ENCODE peak calls at places on chromosomes 12 and 14, in four cellular contexts. One of them, this sample, is unnamed.

GRCh38 chr14:69685716-69686115 is 74.3 kb downstream of the SUSD6 start:
- DNase-seq in epithelial cell of esophagus: peak
- DNase-seq in astrocyte of the spinal cord: peak
- DNase-seq in CD4-positive, CD25-positive, alpha-beta regulatory T cell: no peak
- DNase-seq in this sample: no peak

GRCh38 chr14:99427632-99428315 is 52.9 kb downstream of the SETD3 start:
- DNase-seq in CD4-positive, CD25-positive, alpha-beta regulatory T cell: no peak
- DNase-seq in astrocyte of the spinal cord: peak
- DNase-seq in epithelial cell of esophagus: peak
- DNase-seq in this sample: no peak

GRCh38 chr12:65630555-65630954 is 193.7 kb upstream of the HMGA2 start:
- DNase-seq in astrocyte of the spinal cord: no peak
- DNase-seq in epithelial cell of esophagus: no peak
- DNase-seq in CD4-positive, CD25-positive, alpha-beta regulatory T cell: no peak
- DNase-seq in this sample: no peak

GRCh38 chr14:97779140-97779539 is 982.0 kb downstream of the VRK1 start:
- DNase-seq in epithelial cell of esophagus: no peak
- DNase-seq in CD4-positive, CD25-positive, alpha-beta regulatory T cell: no peak
- DNase-seq in astrocyte of the spinal cord: no peak
- DNase-seq in this sample: peak

GRCh38 chr12:75087656-75088055 is 122.0 kb downstream of the KCNC2 start:
- DNase-seq in astrocyte of the spinal cord: no peak
- DNase-seq in epithelial cell of esophagus: peak
- DNase-seq in CD4-positive, CD25-positive, alpha-beta regulatory T cell: no peak
- DNase-seq in this sample: no peak

GRCh38 chr12:17954788-17955187 is 135.2 kb downstream of the RERGL start:
- DNase-seq in epithelial cell of esophagus: no peak
- DNase-seq in astrocyte of the spinal cord: no peak
- DNase-seq in CD4-positive, CD25-positive, alpha-beta regulatory T cell: no peak
- DNase-seq in this sample: no peak

GRCh38 chr12:121533391-121534090 is 47.3 kb downstream of the KDM2B start:
- DNase-seq in astrocyte of the spinal cord: no peak
- DNase-seq in epithelial cell of esophagus: no peak
- DNase-seq in CD4-positive, CD25-positive, alpha-beta regulatory T cell: no peak
- DNase-seq in this sample: no peak

GRCh38 chr14:43313719-43314118 is 1193.4 kb downstream of the FSCB start:
- DNase-seq in CD4-positive, CD25-positive, alpha-beta regulatory T cell: no peak
- DNase-seq in epithelial cell of esophagus: no peak
- DNase-seq in astrocyte of the spinal cord: no peak
- DNase-seq in this sample: no peak

GRCh38 chr12:95116341-95116740 is 42.9 kb upstream of the NR2C1 start:
- DNase-seq in CD4-positive, CD25-positive, alpha-beta regulatory T cell: no peak
- DNase-seq in astrocyte of the spinal cord: no peak
- DNase-seq in epithelial cell of esophagus: no peak
- DNase-seq in this sample: no peak

DNA sequence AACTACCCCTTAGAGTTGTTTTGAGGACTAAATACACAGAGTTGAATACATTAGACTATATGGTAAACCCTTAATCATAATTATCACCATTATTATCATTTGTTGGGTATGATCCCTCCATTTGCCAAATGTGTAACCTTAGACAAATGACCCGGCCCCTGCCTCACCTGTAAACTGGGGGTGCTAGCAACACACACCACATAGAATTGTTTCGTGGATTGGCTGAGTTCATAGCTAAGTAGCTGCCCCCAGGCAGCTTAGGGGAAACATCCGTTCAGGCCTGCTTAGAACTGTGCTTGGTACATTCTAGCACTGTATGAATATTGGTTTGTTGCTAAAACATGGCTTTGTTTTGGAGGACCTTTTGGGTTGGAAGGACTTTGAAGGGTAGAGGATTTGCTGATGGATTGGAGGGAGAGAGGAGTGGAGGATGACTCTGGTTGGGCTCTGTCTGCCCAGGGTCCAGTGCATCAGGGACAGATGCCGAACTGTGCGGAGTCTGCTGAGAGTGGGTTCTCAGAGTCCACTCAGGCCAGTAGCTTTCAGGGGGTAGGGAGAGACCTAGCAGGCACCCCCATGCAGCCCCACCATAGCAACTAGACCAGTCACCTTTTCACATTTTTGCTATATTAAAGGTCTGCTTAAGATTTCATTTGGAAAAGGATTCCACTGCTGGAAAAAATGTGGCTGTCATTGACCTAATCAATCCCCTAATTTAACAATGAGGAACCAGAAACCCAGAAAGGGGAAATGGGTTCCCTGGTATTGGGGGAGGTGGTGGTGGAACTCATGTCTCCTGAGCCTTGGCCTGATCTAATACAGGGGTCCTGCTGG is 2.1 kb downstream of the RIN3 start:
- DNase-seq in epithelial cell of esophagus: no peak
- DNase-seq in astrocyte of the spinal cord: no peak
- DNase-seq in CD4-positive, CD25-positive, alpha-beta regulatory T cell: no peak
- DNase-seq in this sample: no peak
- H3K4me3 ChIP-seq in epithelial cell of esophagus: no peak
- H3K4me3 ChIP-seq in astrocyte of the spinal cord: no peak
- H3K4me3 ChIP-seq in CD4-positive, CD25-positive, alpha-beta regulatory T cell: no peak
- H3K4me3 ChIP-seq in this sample: no peak

GRCh38 chr14:96255501-96256366 is at the start of gene BDKRB1:
- DNase-seq in CD4-positive, CD25-positive, alpha-beta regulatory T cell: no peak
- DNase-seq in astrocyte of the spinal cord: peak
- DNase-seq in epithelial cell of esophagus: peak
- DNase-seq in this sample: no peak

GRCh38 chr14:96256420-96256819 is 410 bp downstream of the BDKRB1 start:
- DNase-seq in CD4-positive, CD25-positive, alpha-beta regulatory T cell: no peak
- DNase-seq in astrocyte of the spinal cord: no peak
- DNase-seq in epithelial cell of esophagus: peak
- DNase-seq in this sample: no peak

GRCh38 chr14:96257900-96258299 is 1.9 kb downstream of the BDKRB1 start:
- DNase-seq in CD4-positive, CD25-positive, alpha-beta regulatory T cell: no peak
- DNase-seq in astrocyte of the spinal cord: no peak
- DNase-seq in epithelial cell of esophagus: no peak
- DNase-seq in this sample: no peak

GRCh38 chr14:96254696-96255095 is 1.3 kb upstream of the BDKRB1 start:
- DNase-seq in epithelial cell of esophagus: no peak
- DNase-seq in CD4-positive, CD25-positive, alpha-beta regulatory T cell: no peak
- DNase-seq in astrocyte of the spinal cord: no peak
- DNase-seq in this sample: no peak

DNA sequence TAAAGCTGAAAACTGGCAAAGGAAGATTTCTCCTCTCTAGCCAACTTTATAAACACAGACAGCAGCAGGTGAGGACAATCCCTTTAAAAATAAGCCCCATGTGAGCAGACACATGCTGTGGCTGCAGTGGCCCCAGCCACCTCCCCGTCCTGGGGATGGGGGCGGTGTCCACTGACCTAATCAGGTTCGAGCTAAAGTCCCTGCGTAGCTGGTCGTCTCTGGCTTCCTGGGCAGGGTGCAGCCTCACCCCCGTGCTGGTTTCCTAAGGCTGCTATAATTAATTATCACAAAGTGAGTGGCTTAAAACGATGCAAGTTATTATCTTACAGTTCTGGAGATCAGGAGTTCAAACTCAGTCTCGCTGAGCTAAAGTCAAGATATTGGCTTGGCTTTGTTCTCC is 1.0 kb downstream of the BDKRB1 start:
- DNase-seq in astrocyte of the spinal cord: no peak
- DNase-seq in CD4-positive, CD25-positive, alpha-beta regulatory T cell: no peak
- DNase-seq in epithelial cell of esophagus: no peak
- DNase-seq in this sample: no peak
- H3K4me3 ChIP-seq in astrocyte of the spinal cord: no peak
- H3K4me3 ChIP-seq in CD4-positive, CD25-positive, alpha-beta regulatory T cell: no peak
- H3K4me3 ChIP-seq in epithelial cell of esophagus: no peak
- H3K4me3 ChIP-seq in this sample: no peak

DNA sequence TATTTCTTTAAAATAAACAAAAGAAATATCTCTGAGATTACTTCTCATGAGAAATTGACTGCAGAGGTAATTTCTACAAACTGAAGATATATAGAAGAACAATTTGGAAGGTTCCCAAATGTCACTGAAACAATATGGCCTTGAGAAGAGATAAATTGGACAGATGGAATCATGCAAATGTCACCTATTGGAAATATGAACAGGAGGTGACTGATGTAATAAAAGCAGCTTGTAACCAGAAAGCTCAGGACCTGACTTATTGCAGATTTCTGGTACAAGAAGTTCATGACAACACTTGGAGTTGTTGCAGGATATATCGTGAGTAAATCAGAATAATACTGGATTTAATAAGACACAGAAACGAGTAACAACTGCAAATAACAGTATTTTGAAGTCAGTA is 93.3 kb upstream of the TRHDE start:
- DNase-seq in CD4-positive, CD25-positive, alpha-beta regulatory T cell: no peak
- DNase-seq in epithelial cell of esophagus: no peak
- DNase-seq in astrocyte of the spinal cord: no peak
- DNase-seq in this sample: no peak
- H3K4me3 ChIP-seq in CD4-positive, CD25-positive, alpha-beta regulatory T cell: no peak
- H3K4me3 ChIP-seq in epithelial cell of esophagus: no peak
- H3K4me3 ChIP-seq in astrocyte of the spinal cord: no peak
- H3K4me3 ChIP-seq in this sample: no peak

GRCh38 chr12:99154264-99154982 is 493.1 kb upstream of the GARIN6 start:
- DNase-seq in epithelial cell of esophagus: no peak
- DNase-seq in astrocyte of the spinal cord: peak
- DNase-seq in CD4-positive, CD25-positive, alpha-beta regulatory T cell: no peak
- DNase-seq in this sample: no peak
- H3K4me3 ChIP-seq in epithelial cell of esophagus: no peak
- H3K4me3 ChIP-seq in astrocyte of the spinal cord: no peak
- H3K4me3 ChIP-seq in CD4-positive, CD25-positive, alpha-beta regulatory T cell: no peak
- H3K4me3 ChIP-seq in this sample: no peak

GRCh38 chr14:95494456-95494855 is 22.0 kb downstream of the SYNE3 start:
- DNase-seq in CD4-positive, CD25-positive, alpha-beta regulatory T cell: no peak
- DNase-seq in epithelial cell of esophagus: no peak
- DNase-seq in astrocyte of the spinal cord: no peak
- DNase-seq in this sample: peak

GRCh38 chr14:95493976-95494375 is 22.5 kb downstream of the SYNE3 start:
- DNase-seq in astrocyte of the spinal cord: no peak
- DNase-seq in epithelial cell of esophagus: no peak
- DNase-seq in CD4-positive, CD25-positive, alpha-beta regulatory T cell: no peak
- DNase-seq in this sample: no peak

GRCh38 chr14:95496111-95496681 is 20.3 kb downstream of the SYNE3 start:
- DNase-seq in astrocyte of the spinal cord: no peak
- DNase-seq in CD4-positive, CD25-positive, alpha-beta regulatory T cell: no peak
- DNase-seq in epithelial cell of esophagus: no peak
- DNase-seq in this sample: peak

GRCh38 chr14:95495538-95496025 is 20.9 kb downstream of the SYNE3 start:
- DNase-seq in CD4-positive, CD25-positive, alpha-beta regulatory T cell: no peak
- DNase-seq in astrocyte of the spinal cord: no peak
- DNase-seq in epithelial cell of esophagus: peak
- DNase-seq in this sample: peak

GRCh38 chr14:95495093-95495492 is 21.4 kb downstream of the SYNE3 start:
- DNase-seq in astrocyte of the spinal cord: no peak
- DNase-seq in epithelial cell of esophagus: no peak
- DNase-seq in CD4-positive, CD25-positive, alpha-beta regulatory T cell: no peak
- DNase-seq in this sample: no peak
- H3K4me3 ChIP-seq in astrocyte of the spinal cord: no peak
- H3K4me3 ChIP-seq in epithelial cell of esophagus: no peak
- H3K4me3 ChIP-seq in CD4-positive, CD25-positive, alpha-beta regulatory T cell: no peak
- H3K4me3 ChIP-seq in this sample: peak

DNA sequence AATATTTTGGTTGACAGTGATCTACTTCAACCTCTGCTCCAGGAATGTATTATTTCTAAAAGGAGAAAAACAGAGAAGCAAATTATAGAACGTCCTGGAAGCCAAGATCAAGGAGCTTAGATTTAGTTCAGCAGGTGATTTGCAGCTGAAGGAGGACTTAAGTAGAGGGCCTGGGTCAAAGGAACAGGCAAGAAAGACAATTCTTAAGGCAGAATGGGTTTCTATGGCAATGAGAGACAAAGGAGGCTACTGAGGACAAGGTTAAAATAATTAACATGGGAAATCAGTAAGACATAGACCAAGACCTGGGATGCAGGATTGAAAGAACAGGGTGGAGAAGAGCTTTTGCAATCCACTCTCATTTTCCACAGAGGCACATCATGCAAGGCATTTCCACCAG is 2.4 kb upstream of the SNW1 start:
- DNase-seq in epithelial cell of esophagus: no peak
- DNase-seq in astrocyte of the spinal cord: no peak
- DNase-seq in CD4-positive, CD25-positive, alpha-beta regulatory T cell: no peak
- DNase-seq in this sample: no peak
- H3K4me3 ChIP-seq in epithelial cell of esophagus: no peak
- H3K4me3 ChIP-seq in astrocyte of the spinal cord: no peak
- H3K4me3 ChIP-seq in CD4-positive, CD25-positive, alpha-beta regulatory T cell: no peak
- H3K4me3 ChIP-seq in this sample: no peak

GRCh38 chr14:94770251-94770749 is 387 bp upstream of the GSC start:
- DNase-seq in CD4-positive, CD25-positive, alpha-beta regulatory T cell: no peak
- DNase-seq in epithelial cell of esophagus: peak
- DNase-seq in astrocyte of the spinal cord: no peak
- DNase-seq in this sample: no peak
- H3K4me3 ChIP-seq in CD4-positive, CD25-positive, alpha-beta regulatory T cell: no peak
- H3K4me3 ChIP-seq in epithelial cell of esophagus: no peak
- H3K4me3 ChIP-seq in astrocyte of the spinal cord: peak
- H3K4me3 ChIP-seq in this sample: no peak